ENCODE peak calls at places on chromosomes 13 and 19, in ten cellular contexts. I is CD8-positive, alpha-beta memory T cell; L is A549; T is ovary; C is colonic mucosa; O is GM23248; K is PC-3; S is effector memory CD4-positive, alpha-beta T cell; R is CD4-positive, CD25-positive, alpha-beta regulatory T cell; E is adrenal gland. P is an unnamed sample. For H3K9me3, the result is how much of the 10 kb centered on the place peaks cover.

GRCh38 chr19:48271531-48272151 is 1.8 kb downstream of the ZNF114 start:
- DNase-seq in T (no peak), S (no peak), K (peak), E (peak), C (peak), I (no peak), O (peak), R (no peak), L (peak), P (no peak)

GRCh38 chr19:4077011-4077382 is 10.3 kb upstream of the ZBTB7A start:
- DNase-seq in R (no peak), O (no peak), C (no peak), E (peak), T (no peak), L (no peak), S (no peak), I (no peak), K (no peak), P (no peak)

GRCh38 chr19:1920644-1921043 is 15.4 kb downstream of the ADAT3 start:
- DNase-seq in T (no peak), L (no peak), K (no peak), C (no peak), I (no peak), S (no peak), E (no peak), O (no peak), R (no peak), P (no peak)

GRCh38 chr19:18500820-18501219 is 21.1 kb downstream of the ELL start:
- DNase-seq in S (no peak), I (no peak), K (no peak), O (no peak), C (no peak), R (no peak), E (no peak), T (peak), L (no peak), P (no peak)

GRCh38 chr19:46674416-46675178 is 13.6 kb upstream of the DACT3 start:
- DNase-seq in S (no peak), T (no peak), R (no peak), O (no peak), K (peak), C (no peak), L (peak), E (no peak), I (no peak), P (no peak)

GRCh38 chr19:11506101-11506555 is 489 bp upstream of the ZNF653 start:
- DNase-seq in L (no peak), S (no peak), E (no peak), O (no peak), I (no peak), C (no peak), T (no peak), K (no peak), R (no peak), P (no peak)

GRCh38 chr13:80117515-80117914 is 223.4 kb downstream of the SPRY2 start:
- DNase-seq in C (no peak), O (no peak), T (no peak), L (no peak), E (no peak), K (no peak), I (no peak), S (no peak), R (no peak), P (no peak)

GRCh38 chr13:110403315-110403714 is 96.2 kb downstream of the COL4A2 start:
- DNase-seq in L (no peak), O (peak), T (no peak), S (no peak), E (no peak), I (no peak), K (no peak), R (no peak), C (no peak), P (no peak)

GRCh38 chr19:4051175-4052101 is 15.3 kb downstream of the ZBTB7A start:
- DNase-seq in I (no peak), L (peak), S (no peak), T (peak), C (peak), O (peak), K (peak), R (no peak), E (peak), P (no peak)

GRCh38 chr19:41876847-41877489 is at the start of gene CD79A:
- DNase-seq in L (no peak), O (no peak), I (peak), T (no peak), K (no peak), R (no peak), C (no peak), E (no peak), S (no peak), P (no peak)

GRCh38 chr13:65855276-65855675 is 1374.9 kb downstream of the PCDH9 start:
- DNase-seq in C (no peak), I (no peak), E (no peak), K (no peak), S (no peak), L (no peak), T (no peak), O (no peak), R (no peak), P (no peak)

GRCh38 chr19:4536798-4537197 is 1.8 kb upstream of the PLIN5 start:
- DNase-seq in I (no peak), K (peak), S (no peak), T (no peak), L (no peak), R (no peak), C (no peak), O (no peak), E (no peak), P (no peak)

GRCh38 chr13:99215466-99215865 is 14.8 kb downstream of the UBAC2 start:
- DNase-seq in R (peak), L (no peak), E (no peak), I (peak), T (peak), K (no peak), S (peak), O (no peak), C (no peak), P (no peak)

GRCh38 chr13:24161010-24161775 is 673 bp downstream of the SPATA13 start:
- DNase-seq in S (peak), K (peak), I (peak), C (peak), R (peak), O (peak), E (peak), L (no peak), T (peak), P (peak)

GRCh38 chr19:28065026-28065425 is 1147.9 kb downstream of the UQCRFS1 start:
- DNase-seq in O (peak), E (no peak), S (no peak), T (no peak), C (no peak), L (no peak), K (no peak), R (no peak), I (no peak), P (no peak)

GRCh38 chr19:47485210-47485609 is 1.2 kb upstream of the KPTN start:
- DNase-seq in I (no peak), C (no peak), L (no peak), E (no peak), T (no peak), O (no peak), S (no peak), R (no peak), K (no peak), P (no peak)

GRCh38 chr19:31054430-31054829 is 294.8 kb downstream of the TSHZ3 start:
- DNase-seq in L (peak), I (no peak), T (no peak), S (peak), K (no peak), O (peak), E (peak), C (peak), R (peak), P (peak)

GRCh38 chr19:41887711-41888382 is 4.9 kb downstream of the ARHGEF1 start:
- DNase-seq in I (peak), O (peak), L (no peak), K (peak), C (peak), S (peak), R (peak), T (no peak), E (no peak), P (no peak)

GRCh38 chr13:44758595-44759221 is 182.6 kb upstream of the TSC22D1 start:
- DNase-seq in L (peak), I (no peak), S (no peak), O (peak), R (no peak), E (no peak), C (peak), K (peak), T (no peak), P (peak)

GRCh38 chr13:34243396-34243795 is 425.4 kb downstream of the RFC3 start:
- DNase-seq in E (no peak), C (no peak), S (no peak), I (no peak), L (no peak), O (no peak), K (no peak), R (no peak), T (no peak), P (no peak)

GRCh38 chr19:8320564-8321066 is 560 bp downstream of the NDUFA7 start:
- DNase-seq in T (no peak), R (peak), S (no peak), E (no peak), I (no peak), K (no peak), O (peak), C (no peak), L (no peak), P (no peak)

GRCh38 chr19:4362038-4362828 is 18.9 kb downstream of the MPND start:
- DNase-seq in R (no peak), L (no peak), E (peak), O (no peak), K (no peak), C (no peak), I (no peak), S (no peak), T (no peak), P (no peak)

GRCh38 chr13:66994097-66994496 is 236.0 kb downstream of the PCDH9 start:
- DNase-seq in C (peak), O (peak), I (no peak), S (no peak), K (no peak), T (peak), L (peak), E (peak), R (no peak), P (no peak)

GRCh38 chr13:53150568-53150967 is 122.0 kb downstream of the OLFM4 start:
- DNase-seq in O (peak), S (no peak), K (no peak), L (no peak), I (no peak), E (no peak), R (no peak), T (no peak), C (no peak), P (no peak)

GRCh38 chr13:79647518-79647917 is 166.6 kb downstream of the NDFIP2 start:
- DNase-seq in E (no peak), C (no peak), O (no peak), S (no peak), R (no peak), I (no peak), L (no peak), T (no peak), K (peak), P (peak)

GRCh38 chr19:46746281-46746965 is at the start of gene STRN4:
- DNase-seq in T (peak), K (peak), S (peak), O (peak), E (no peak), R (peak), L (no peak), I (peak), C (no peak), P (no peak)

GRCh38 chr19:9040131-9040530 is 29.9 kb upstream of the MUC16 start:
- DNase-seq in S (no peak), R (no peak), K (peak), O (no peak), E (no peak), I (no peak), C (no peak), T (no peak), L (no peak), P (no peak)

GRCh38 chr19:47296036-47296435 is 13.6 kb upstream of the C5AR1 start:
- DNase-seq in I (peak), L (peak), T (peak), C (peak), K (peak), R (peak), O (peak), S (peak), E (peak), P (peak)

GRCh38 chr19:55600336-55601028 is 394 bp downstream of the ZNF524 start:
- DNase-seq in S (no peak), R (no peak), K (no peak), C (no peak), I (peak), O (peak), T (peak), E (no peak), L (no peak), P (no peak)

GRCh38 chr13:84655677-84656076 is 773.4 kb upstream of the SLITRK1 start:
- DNase-seq in K (no peak), L (no peak), O (peak), E (no peak), C (no peak), I (no peak), T (no peak), R (no peak), S (no peak), P (no peak)

GRCh38 chr13:34730966-34731365 is 211.1 kb upstream of the NBEA start:
- DNase-seq in R (no peak), L (no peak), K (no peak), C (no peak), I (no peak), O (no peak), S (no peak), E (no peak), T (no peak), P (no peak)

GRCh38 chr13:44874886-44875630 is 114.2 kb downstream of the NUFIP1 start:
- DNase-seq in R (no peak), T (no peak), L (no peak), O (peak), C (no peak), E (no peak), I (no peak), S (no peak), K (no peak), P (no peak)

GRCh38 chr19:51681286-51681956 is 11.7 kb upstream of the SPACA6 start:
- DNase-seq in K (peak), T (no peak), C (no peak), E (no peak), I (no peak), S (no peak), R (no peak), O (no peak), L (peak), P (no peak)

GRCh38 chr13:76336889-76337844 is 549.0 kb downstream of the KCTD12 start:
- DNase-seq in I (no peak), T (no peak), S (no peak), C (no peak), L (no peak), R (no peak), E (no peak), K (no peak), O (no peak), P (no peak)

GRCh38 chr19:7673995-7674667 is 2.8 kb upstream of the MCEMP1 start:
- DNase-seq in T (no peak), C (peak), S (no peak), E (peak), L (peak), R (no peak), I (no peak), K (peak), O (peak), P (no peak)

GRCh38 chr19:49415102-49415809 is 8.0 kb downstream of the PTH2 start:
- DNase-seq in T (no peak), S (no peak), L (no peak), E (no peak), K (no peak), I (no peak), C (no peak), O (peak), R (no peak), P (no peak)

GRCh38 chr13:20960663-20961309 is 58.2 kb upstream of the XPO4 start:
- DNase-seq in O (no peak), E (no peak), S (no peak), R (no peak), C (peak), L (no peak), I (no peak), K (peak), T (no peak), P (no peak)

GRCh38 chr19:42003506-42004294 is 9.7 kb upstream of the ATP1A3 start:
- DNase-seq in T (no peak), O (no peak), R (no peak), S (no peak), L (no peak), E (no peak), C (no peak), K (no peak), I (no peak), P (no peak)

DNA sequence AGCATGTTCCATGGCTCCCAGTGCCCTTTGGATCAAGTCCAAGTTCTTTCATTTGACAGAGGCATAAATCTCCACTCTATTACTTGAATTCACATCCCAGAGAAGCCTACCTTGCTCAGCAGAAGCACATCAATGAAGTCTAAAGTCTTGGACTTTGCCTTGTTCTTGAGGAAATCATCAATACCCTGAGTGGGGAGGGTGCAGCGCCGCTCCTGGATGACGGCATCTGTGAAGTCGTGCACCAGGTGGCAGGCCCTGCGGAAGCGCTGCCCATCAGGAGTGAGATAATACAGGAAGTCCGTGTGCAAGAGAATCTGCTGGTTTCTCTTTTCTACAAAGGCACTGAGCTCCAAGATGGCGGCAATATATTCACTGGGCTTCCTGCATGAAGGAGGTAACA is 10.6 kb downstream of the CYP4F11 start:
- DNase-seq in I (no peak), E (no peak), C (peak), K (no peak), R (no peak), T (no peak), O (no peak), L (no peak), S (no peak), P (no peak)
- H3K9me3 ChIP-seq in I (under half), E (under half), C (under half), K (under half), R (under half), T (under half), O (under half), L (under half), S (under half), P (under half)

GRCh38 chr13:22031702-22032286 is 360.9 kb downstream of the FGF9 start:
- DNase-seq in C (no peak), K (no peak), R (no peak), E (no peak), I (no peak), T (no peak), L (no peak), O (no peak), S (no peak), P (no peak)
- H3K9me3 ChIP-seq in C (under half), K (under half), R (under half), E (under half), I (under half), T (under half), L (under half), O (under half), S (under half), P (under half)

DNA sequence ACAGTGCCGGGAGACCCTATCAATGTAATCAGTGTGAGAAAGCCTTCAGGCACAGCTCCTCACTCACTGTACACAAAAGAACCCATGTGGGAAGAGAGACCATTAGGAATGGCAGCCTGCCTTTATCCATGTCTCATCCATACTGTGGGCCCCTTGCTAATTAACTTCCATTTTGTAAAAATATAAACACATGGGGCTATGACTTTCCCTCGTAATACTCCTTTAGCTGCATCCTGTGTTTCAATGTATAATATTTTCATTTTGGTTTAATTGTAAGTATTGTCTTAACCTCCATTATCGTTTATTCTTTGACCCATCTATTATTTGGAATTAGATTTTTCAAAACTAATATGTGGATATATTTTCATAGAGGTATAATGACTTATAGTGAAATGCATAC is 29.3 kb downstream of the ZNF333 start:
- DNase-seq in C (no peak), K (no peak), L (no peak), S (no peak), I (no peak), T (no peak), R (no peak), E (no peak), O (no peak), P (no peak)
- H3K9me3 ChIP-seq in C (under half), K (under half), L (half or more), S (under half), I (half or more), T (under half), R (half or more), E (under half), O (under half), P (under half)

GRCh38 chr19:39780894-39781293 is 2.2 kb downstream of the LEUTX start:
- DNase-seq in R (no peak), C (no peak), T (no peak), I (no peak), K (no peak), L (no peak), E (no peak), O (no peak), S (no peak), P (no peak)

GRCh38 chr19:39778763-39779162 is at the start of gene LEUTX:
- DNase-seq in I (no peak), K (no peak), T (no peak), S (no peak), L (no peak), R (no peak), E (no peak), C (no peak), O (no peak), P (no peak)
- H3K9me3 ChIP-seq in I (under half), K (under half), T (under half), S (under half), L (under half), R (under half), E (under half), C (under half), O (under half), P (under half)

GRCh38 chr13:109246001-109246400 is 540.4 kb downstream of the IRS2 start:
- DNase-seq in R (no peak), O (no peak), S (no peak), I (no peak), E (no peak), T (no peak), K (no peak), C (no peak), L (no peak), P (no peak)
- H3K9me3 ChIP-seq in R (under half), O (under half), S (under half), I (under half), E (under half), T (under half), K (under half), C (under half), L (under half), P (under half)

GRCh38 chr13:51846756-51847155 is 1.8 kb upstream of the TMEM272 start:
- DNase-seq in T (no peak), C (no peak), R (no peak), O (no peak), S (no peak), I (no peak), E (no peak), L (no peak), K (peak), P (no peak)

GRCh38 chr13:51845574-51846318 is 769 bp upstream of the TMEM272 start:
- DNase-seq in C (no peak), T (no peak), R (no peak), E (no peak), S (no peak), K (no peak), L (no peak), I (no peak), O (no peak), P (no peak)

GRCh38 chr13:51849145-51850101 is 4.4 kb upstream of the TMEM272 start:
- DNase-seq in C (peak), K (peak), R (peak), O (peak), I (peak), S (no peak), L (peak), T (peak), E (no peak), P (no peak)

GRCh38 chr13:51844862-51845573 is at the start of gene TMEM272:
- DNase-seq in T (peak), S (no peak), E (peak), C (peak), L (peak), I (peak), R (peak), K (peak), O (peak), P (no peak)

DNA sequence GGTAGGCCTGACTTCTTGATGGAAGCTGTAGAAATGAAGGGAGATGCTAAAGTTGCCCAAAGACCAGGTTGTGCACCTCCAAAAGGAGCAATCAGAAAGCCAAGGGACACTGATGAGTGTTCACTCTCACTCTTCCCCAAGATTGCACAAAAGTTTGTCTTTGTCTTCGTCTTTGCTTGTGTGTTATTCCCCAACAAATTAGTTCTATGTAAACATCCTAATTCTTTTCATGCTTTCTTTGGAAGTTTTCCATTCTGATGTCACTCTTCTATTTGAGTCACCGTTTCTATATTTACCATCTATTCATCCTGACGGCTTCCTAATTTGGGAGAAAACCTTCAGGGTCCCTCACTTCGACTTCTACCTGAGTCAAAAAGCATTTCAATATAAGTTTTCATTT is 3.7 kb upstream of the TMEM272 start:
- DNase-seq in C (no peak), O (peak), L (no peak), R (no peak), I (no peak), K (peak), S (no peak), T (no peak), E (no peak), P (no peak)
- H3K9me3 ChIP-seq in C (under half), O (under half), L (under half), R (under half), I (under half), K (under half), S (under half), T (under half), E (under half), P (under half)

P was measured in prostate gland.